ENCODE peak calls at places on chromosomes 2 and 18, in six cellular contexts. G is MM.1S, M is C1 segment of cervical spinal cord, R is NCI-H748 treated with DMSO at 0.1 percent for 48 hours, P is heart right ventricle, W is caudate nucleus. A is an unnamed sample.

GRCh38 chr2:145060876-145061275 is 541.0 kb upstream of the ZEB2 start:
- DNase-seq in G (no peak), P (no peak), R (no peak), M (no peak), W (no peak), A (no peak)

GRCh38 chr2:29597048-29597447 is 324.3 kb downstream of the ALK start:
- DNase-seq in G (no peak), P (no peak), M (no peak), R (no peak), W (no peak), A (no peak)

GRCh38 chr2:235575904-235576303 is 82.1 kb downstream of the AGAP1 start:
- DNase-seq in G (no peak), W (no peak), M (no peak), P (no peak), R (no peak), A (no peak)

GRCh38 chr2:39696072-39696471 is 30.4 kb downstream of the TMEM178A start:
- DNase-seq in P (no peak), M (no peak), R (peak), W (no peak), G (no peak), A (no peak)

GRCh38 chr2:166321076-166321475 is 54.7 kb downstream of the SCN9A start:
- DNase-seq in R (no peak), W (no peak), G (no peak), M (no peak), P (no peak), A (no peak)

GRCh38 chr18:10419420-10420103 is 34.9 kb upstream of the APCDD1 start:
- DNase-seq in W (no peak), R (no peak), G (no peak), M (no peak), P (no peak), A (no peak)

GRCh38 chr2:220081171-220081570 is 453.7 kb downstream of the SLC4A3 start:
- DNase-seq in W (no peak), M (no peak), R (no peak), G (no peak), P (no peak), A (no peak)

GRCh38 chr2:219022616-219023015 is 18.7 kb downstream of the CFAP65 start:
- DNase-seq in P (no peak), G (no peak), M (no peak), W (no peak), R (no peak), A (no peak)

GRCh38 chr18:77004555-77005380 is 127.8 kb downstream of the MBP start:
- DNase-seq in G (no peak), R (no peak), P (no peak), W (no peak), M (no peak), A (no peak)

GRCh38 chr2:11100130-11100529 is 55.1 kb upstream of the SLC66A3 start:
- DNase-seq in P (no peak), R (no peak), G (no peak), M (no peak), W (no peak), A (no peak)

GRCh38 chr18:48139427-48140347 is 209.2 kb upstream of the SMAD2 start:
- DNase-seq in P (peak), W (no peak), M (no peak), G (no peak), R (peak), A (no peak)

GRCh38 chr18:49359732-49360444 is 100.6 kb downstream of the DYM start:
- DNase-seq in G (peak), W (no peak), P (no peak), R (no peak), M (no peak), A (no peak)

GRCh38 chr2:42327125-42327524 is 33.9 kb downstream of the COX7A2L start:
- DNase-seq in W (no peak), G (no peak), M (no peak), R (peak), P (no peak), A (no peak)

GRCh38 chr18:8040021-8040420 is 472.9 kb downstream of the PTPRM start:
- DNase-seq in R (no peak), M (no peak), P (no peak), W (no peak), G (no peak), A (no peak)

GRCh38 chr2:240834377-240834975 is 14.5 kb upstream of the KIF1A start:
- DNase-seq in W (no peak), P (no peak), R (no peak), M (no peak), G (no peak), A (no peak)

GRCh38 chr2:127479866-127480743 is 46.2 kb downstream of the IWS1 start:
- DNase-seq in W (no peak), M (no peak), R (no peak), G (no peak), P (no peak), A (no peak)

GRCh38 chr2:8133331-8133730 is 548.5 kb upstream of the ID2 start:
- DNase-seq in W (no peak), P (no peak), G (no peak), M (no peak), R (peak), A (no peak)

GRCh38 chr2:37711308-37711731 is 39.9 kb upstream of the CDC42EP3 start:
- DNase-seq in P (no peak), W (no peak), R (no peak), M (no peak), G (peak), A (no peak)

GRCh38 chr2:240191001-240191400 is 50.5 kb upstream of the OTOS start:
- DNase-seq in R (no peak), G (no peak), P (no peak), M (no peak), W (no peak), A (no peak)

GRCh38 chr2:45992021-45992745 is 305.0 kb upstream of the EPAS1 start:
- DNase-seq in W (no peak), G (no peak), M (no peak), P (peak), R (no peak), A (peak)

GRCh38 chr2:1915196-1915595 is 170.9 kb upstream of the PXDN start:
- DNase-seq in M (no peak), G (no peak), R (no peak), W (no peak), P (no peak), A (no peak)

GRCh38 chr2:179260224-179260623 is 4.4 kb downstream of the SESTD1 start:
- DNase-seq in M (no peak), W (no peak), R (no peak), P (no peak), G (no peak), A (no peak)

GRCh38 chr2:120703330-120703994 is 32.2 kb upstream of the GLI2 start:
- DNase-seq in R (no peak), G (no peak), M (no peak), P (no peak), W (no peak), A (no peak)

GRCh38 chr2:156522824-156523440 is 86.8 kb downstream of the GPD2 start:
- DNase-seq in R (no peak), W (no peak), G (no peak), P (no peak), M (no peak), A (no peak)

GRCh38 chr2:177843188-177843587 is 229.4 kb downstream of the PDE11A start:
- DNase-seq in P (no peak), M (no peak), W (no peak), G (no peak), R (no peak), A (no peak)

GRCh38 chr18:1075310-1075709 is 170.6 kb downstream of the ADCYAP1 start:
- DNase-seq in G (no peak), W (no peak), R (peak), M (no peak), P (no peak), A (no peak)

A was measured in anterior cingulate cortex.